ENCODE peak calls at places on chromosomes 11 and 22, in eight cellular contexts. One of them, this sample, is unnamed.

GRCh38 chr11:113147249-113147648 is 167.1 kb upstream of the TTC12 start:
- DNase-seq in esophagus muscularis mucosa: no peak
- DNase-seq in mammary epithelial cell: no peak
- DNase-seq in Caco-2: no peak
- DNase-seq in adrenal gland: no peak
- DNase-seq in colonic mucosa: no peak
- DNase-seq in HFF-Myc: no peak
- DNase-seq in mucosa of descending colon: no peak
- DNase-seq in this sample: no peak

GRCh38 chr22:23823331-23823791 is 15.4 kb downstream of the DERL3 start:
- DNase-seq in mucosa of descending colon: no peak
- DNase-seq in mammary epithelial cell: peak; percentile 48
- DNase-seq in Caco-2: no peak
- DNase-seq in esophagus muscularis mucosa: no peak
- DNase-seq in HFF-Myc: no peak
- DNase-seq in adrenal gland: peak; percentile 57
- DNase-seq in colonic mucosa: no peak
- DNase-seq in this sample: no peak

GRCh38 chr11:68962527-68963250 is 18.1 kb downstream of the MRGPRD start:
- DNase-seq in esophagus muscularis mucosa: no peak
- DNase-seq in colonic mucosa: no peak
- DNase-seq in adrenal gland: no peak
- DNase-seq in mucosa of descending colon: peak; percentile 16
- DNase-seq in mammary epithelial cell: no peak
- DNase-seq in Caco-2: peak; percentile 29
- DNase-seq in HFF-Myc: no peak
- DNase-seq in this sample: no peak

GRCh38 chr11:95944623-95945022 is 20.7 kb upstream of the MTMR2 start:
- DNase-seq in Caco-2: no peak
- DNase-seq in colonic mucosa: no peak
- DNase-seq in mucosa of descending colon: no peak
- DNase-seq in adrenal gland: no peak
- DNase-seq in esophagus muscularis mucosa: no peak
- DNase-seq in HFF-Myc: no peak
- DNase-seq in mammary epithelial cell: no peak
- DNase-seq in this sample: no peak

GRCh38 chr11:235180-235997 is 753 bp downstream of the SIRT3 start:
- DNase-seq in Caco-2: no peak
- DNase-seq in mucosa of descending colon: no peak
- DNase-seq in esophagus muscularis mucosa: no peak
- DNase-seq in adrenal gland: no peak
- DNase-seq in HFF-Myc: no peak
- DNase-seq in mammary epithelial cell: no peak
- DNase-seq in colonic mucosa: no peak
- DNase-seq in this sample: no peak

GRCh38 chr22:42074846-42075245 is 798 bp downstream of the PHETA2 start:
- DNase-seq in adrenal gland: no peak
- DNase-seq in mucosa of descending colon: no peak
- DNase-seq in esophagus muscularis mucosa: no peak
- DNase-seq in HFF-Myc: no peak
- DNase-seq in mammary epithelial cell: no peak
- DNase-seq in colonic mucosa: no peak
- DNase-seq in Caco-2: no peak
- DNase-seq in this sample: no peak

GRCh38 chr11:2473361-2474058 is 28.7 kb downstream of the KCNQ1 start:
- DNase-seq in mammary epithelial cell: no peak
- DNase-seq in HFF-Myc: no peak
- DNase-seq in Caco-2: peak; percentile 19
- DNase-seq in esophagus muscularis mucosa: peak; percentile 55
- DNase-seq in colonic mucosa: no peak
- DNase-seq in mucosa of descending colon: no peak
- DNase-seq in adrenal gland: peak; percentile 62
- DNase-seq in this sample: no peak

GRCh38 chr11:116614306-116615210 is 158.2 kb downstream of the BUD13 start:
- DNase-seq in mucosa of descending colon: no peak
- DNase-seq in esophagus muscularis mucosa: no peak
- DNase-seq in colonic mucosa: no peak
- DNase-seq in mammary epithelial cell: no peak
- DNase-seq in Caco-2: no peak
- DNase-seq in adrenal gland: no peak
- DNase-seq in HFF-Myc: no peak
- DNase-seq in this sample: no peak

GRCh38 chr22:39723899-39724351 is 153.4 kb downstream of the CACNA1I start:
- DNase-seq in mucosa of descending colon: no peak
- DNase-seq in colonic mucosa: no peak
- DNase-seq in HFF-Myc: no peak
- DNase-seq in mammary epithelial cell: peak; percentile 16
- DNase-seq in esophagus muscularis mucosa: no peak
- DNase-seq in adrenal gland: peak; percentile 78
- DNase-seq in Caco-2: peak; percentile 48
- DNase-seq in this sample: peak; percentile 53

GRCh38 chr11:93895106-93895862 is 44.9 kb upstream of the VSTM5 start:
- DNase-seq in HFF-Myc: peak; percentile 39
- DNase-seq in esophagus muscularis mucosa: no peak
- DNase-seq in Caco-2: no peak
- DNase-seq in mammary epithelial cell: peak; percentile 48
- DNase-seq in colonic mucosa: peak; percentile 21
- DNase-seq in mucosa of descending colon: no peak
- DNase-seq in adrenal gland: no peak
- DNase-seq in this sample: peak; percentile 73

GRCh38 chr11:86934933-86935579 is 20.1 kb downstream of the FZD4 start:
- DNase-seq in esophagus muscularis mucosa: no peak
- DNase-seq in colonic mucosa: no peak
- DNase-seq in adrenal gland: no peak
- DNase-seq in Caco-2: no peak
- DNase-seq in HFF-Myc: no peak
- DNase-seq in mucosa of descending colon: no peak
- DNase-seq in mammary epithelial cell: no peak
- DNase-seq in this sample: no peak

GRCh38 chr11:127890026-127890611 is 697.2 kb downstream of the ETS1 start:
- DNase-seq in mucosa of descending colon: no peak
- DNase-seq in Caco-2: no peak
- DNase-seq in colonic mucosa: no peak
- DNase-seq in mammary epithelial cell: peak; percentile 67
- DNase-seq in adrenal gland: no peak
- DNase-seq in esophagus muscularis mucosa: no peak
- DNase-seq in HFF-Myc: no peak
- DNase-seq in this sample: peak; percentile 61

GRCh38 chr11:16603890-16604783 is 134.3 kb upstream of the C11orf58 start:
- DNase-seq in mucosa of descending colon: peak; percentile 63
- DNase-seq in colonic mucosa: peak; percentile 27
- DNase-seq in esophagus muscularis mucosa: no peak
- DNase-seq in mammary epithelial cell: peak; percentile 23
- DNase-seq in Caco-2: peak; percentile 44
- DNase-seq in adrenal gland: peak; percentile 43
- DNase-seq in HFF-Myc: no peak
- DNase-seq in this sample: peak; percentile 35

GRCh38 chr11:86193297-86194095 is 51.1 kb upstream of the EED start:
- DNase-seq in adrenal gland: peak; percentile 83
- DNase-seq in mucosa of descending colon: peak; percentile 61
- DNase-seq in colonic mucosa: peak; percentile 82
- DNase-seq in mammary epithelial cell: peak; percentile 69
- DNase-seq in esophagus muscularis mucosa: no peak
- DNase-seq in HFF-Myc: peak; percentile 57
- DNase-seq in Caco-2: peak; percentile 86
- DNase-seq in this sample: peak; percentile 92

GRCh38 chr11:41414771-41415440 is 44.5 kb downstream of the LRRC4C start:
- DNase-seq in HFF-Myc: no peak
- DNase-seq in Caco-2: no peak
- DNase-seq in colonic mucosa: no peak
- DNase-seq in esophagus muscularis mucosa: no peak
- DNase-seq in mammary epithelial cell: no peak
- DNase-seq in adrenal gland: no peak
- DNase-seq in mucosa of descending colon: no peak
- DNase-seq in this sample: no peak

GRCh38 chr22:19182472-19183157 is 4.1 kb upstream of the SLC25A1 start:
- DNase-seq in mucosa of descending colon: no peak
- DNase-seq in adrenal gland: no peak
- DNase-seq in HFF-Myc: no peak
- DNase-seq in Caco-2: no peak
- DNase-seq in colonic mucosa: no peak
- DNase-seq in mammary epithelial cell: no peak
- DNase-seq in esophagus muscularis mucosa: no peak
- DNase-seq in this sample: no peak

GRCh38 chr22:42376721-42377177 is 55.5 kb downstream of the NFAM1 start:
- DNase-seq in mucosa of descending colon: peak; percentile 64
- DNase-seq in mammary epithelial cell: no peak
- DNase-seq in Caco-2: peak; percentile 53
- DNase-seq in colonic mucosa: peak; percentile 70
- DNase-seq in HFF-Myc: peak; percentile 96
- DNase-seq in adrenal gland: peak; percentile 71
- DNase-seq in esophagus muscularis mucosa: no peak
- DNase-seq in this sample: no peak

GRCh38 chr22:32206774-32207758 is 2.2 kb upstream of the RFPL2 start:
- DNase-seq in HFF-Myc: no peak
- DNase-seq in mucosa of descending colon: peak; percentile 62
- DNase-seq in Caco-2: no peak
- DNase-seq in adrenal gland: no peak
- DNase-seq in mammary epithelial cell: peak; percentile 42
- DNase-seq in colonic mucosa: peak; percentile 51
- DNase-seq in esophagus muscularis mucosa: peak; percentile 79
- DNase-seq in this sample: peak; percentile 62

GRCh38 chr11:118380571-118380970 is 20.8 kb upstream of the ATP5MG start:
- DNase-seq in HFF-Myc: no peak
- DNase-seq in colonic mucosa: no peak
- DNase-seq in mucosa of descending colon: no peak
- DNase-seq in esophagus muscularis mucosa: no peak
- DNase-seq in adrenal gland: no peak
- DNase-seq in mammary epithelial cell: peak; percentile 40
- DNase-seq in Caco-2: no peak
- DNase-seq in this sample: no peak

GRCh38 chr22:27810566-27810965 is 9.0 kb upstream of the MN1 start:
- DNase-seq in mammary epithelial cell: no peak
- DNase-seq in esophagus muscularis mucosa: no peak
- DNase-seq in Caco-2: no peak
- DNase-seq in mucosa of descending colon: peak; percentile 53
- DNase-seq in colonic mucosa: peak; percentile 38
- DNase-seq in adrenal gland: no peak
- DNase-seq in HFF-Myc: no peak
- DNase-seq in this sample: no peak

GRCh38 chr22:27808730-27809129 is 7.2 kb upstream of the MN1 start:
- DNase-seq in esophagus muscularis mucosa: no peak
- DNase-seq in adrenal gland: no peak
- DNase-seq in HFF-Myc: no peak
- DNase-seq in Caco-2: no peak
- DNase-seq in mammary epithelial cell: no peak
- DNase-seq in colonic mucosa: no peak
- DNase-seq in mucosa of descending colon: no peak
- DNase-seq in this sample: no peak

GRCh38 chr22:27809700-27810365 is 8.3 kb upstream of the MN1 start:
- DNase-seq in mucosa of descending colon: no peak
- DNase-seq in HFF-Myc: no peak
- DNase-seq in Caco-2: no peak
- DNase-seq in mammary epithelial cell: no peak
- DNase-seq in colonic mucosa: no peak
- DNase-seq in esophagus muscularis mucosa: no peak
- DNase-seq in adrenal gland: no peak
- DNase-seq in this sample: no peak

GRCh38 chr22:27811778-27812177 is 10.2 kb upstream of the MN1 start:
- DNase-seq in colonic mucosa: no peak
- DNase-seq in Caco-2: no peak
- DNase-seq in esophagus muscularis mucosa: no peak
- DNase-seq in HFF-Myc: no peak
- DNase-seq in mucosa of descending colon: no peak
- DNase-seq in mammary epithelial cell: no peak
- DNase-seq in adrenal gland: no peak
- DNase-seq in this sample: no peak

GRCh38 chr22:27809226-27809625 is 7.7 kb upstream of the MN1 start:
- DNase-seq in esophagus muscularis mucosa: no peak
- DNase-seq in mucosa of descending colon: no peak
- DNase-seq in adrenal gland: no peak
- DNase-seq in colonic mucosa: no peak
- DNase-seq in mammary epithelial cell: no peak
- DNase-seq in HFF-Myc: no peak
- DNase-seq in Caco-2: no peak
- DNase-seq in this sample: no peak
- TF ChIP-seq CTCF in esophagus muscularis mucosa: no peak
- TF ChIP-seq CTCF in mucosa of descending colon: no peak
- TF ChIP-seq CTCF in adrenal gland: no peak
- TF ChIP-seq CTCF in colonic mucosa: no peak
- TF ChIP-seq CTCF in mammary epithelial cell: no peak
- TF ChIP-seq CTCF in HFF-Myc: no peak
- TF ChIP-seq CTCF in Caco-2: peak; percentile 24
- TF ChIP-seq CTCF in this sample: no peak

GRCh38 chr11:67174311-67174710 is 55.2 kb downstream of the KDM2A start:
- DNase-seq in esophagus muscularis mucosa: no peak
- DNase-seq in mammary epithelial cell: no peak
- DNase-seq in adrenal gland: no peak
- DNase-seq in HFF-Myc: no peak
- DNase-seq in Caco-2: no peak
- DNase-seq in colonic mucosa: no peak
- DNase-seq in mucosa of descending colon: no peak
- DNase-seq in this sample: no peak
- TF ChIP-seq CTCF in esophagus muscularis mucosa: no peak
- TF ChIP-seq CTCF in mammary epithelial cell: no peak
- TF ChIP-seq CTCF in adrenal gland: no peak
- TF ChIP-seq CTCF in HFF-Myc: no peak
- TF ChIP-seq CTCF in Caco-2: no peak
- TF ChIP-seq CTCF in colonic mucosa: no peak
- TF ChIP-seq CTCF in mucosa of descending colon: no peak
- TF ChIP-seq CTCF in this sample: no peak

GRCh38 chr11:73528420-73528819 is 69.5 kb downstream of the FAM168A start:
- DNase-seq in colonic mucosa: no peak
- DNase-seq in HFF-Myc: no peak
- DNase-seq in mucosa of descending colon: no peak
- DNase-seq in esophagus muscularis mucosa: no peak
- DNase-seq in mammary epithelial cell: no peak
- DNase-seq in Caco-2: no peak
- DNase-seq in adrenal gland: no peak
- DNase-seq in this sample: no peak

GRCh38 chr11:73528013-73528412 is 69.9 kb downstream of the FAM168A start:
- DNase-seq in HFF-Myc: no peak
- DNase-seq in mucosa of descending colon: no peak
- DNase-seq in esophagus muscularis mucosa: no peak
- DNase-seq in mammary epithelial cell: no peak
- DNase-seq in colonic mucosa: no peak
- DNase-seq in adrenal gland: no peak
- DNase-seq in Caco-2: no peak
- DNase-seq in this sample: no peak

GRCh38 chr11:73531386-73531785 is 66.5 kb downstream of the FAM168A start:
- DNase-seq in colonic mucosa: no peak
- DNase-seq in mucosa of descending colon: no peak
- DNase-seq in HFF-Myc: no peak
- DNase-seq in mammary epithelial cell: no peak
- DNase-seq in Caco-2: no peak
- DNase-seq in adrenal gland: no peak
- DNase-seq in esophagus muscularis mucosa: no peak
- DNase-seq in this sample: no peak

GRCh38 chr11:73528877-73529530 is 68.9 kb downstream of the FAM168A start:
- DNase-seq in Caco-2: no peak
- DNase-seq in colonic mucosa: no peak
- DNase-seq in mucosa of descending colon: no peak
- DNase-seq in esophagus muscularis mucosa: no peak
- DNase-seq in mammary epithelial cell: no peak
- DNase-seq in adrenal gland: no peak
- DNase-seq in HFF-Myc: no peak
- DNase-seq in this sample: no peak

GRCh38 chr11:73530109-73530508 is 67.8 kb downstream of the FAM168A start:
- DNase-seq in adrenal gland: no peak
- DNase-seq in mucosa of descending colon: no peak
- DNase-seq in HFF-Myc: no peak
- DNase-seq in esophagus muscularis mucosa: no peak
- DNase-seq in colonic mucosa: peak; percentile 34
- DNase-seq in Caco-2: no peak
- DNase-seq in mammary epithelial cell: no peak
- DNase-seq in this sample: peak; percentile 12
- TF ChIP-seq CTCF in adrenal gland: no peak
- TF ChIP-seq CTCF in mucosa of descending colon: peak; percentile 12
- TF ChIP-seq CTCF in HFF-Myc: peak; percentile 40
- TF ChIP-seq CTCF in esophagus muscularis mucosa: peak; percentile 25
- TF ChIP-seq CTCF in colonic mucosa: peak; percentile 19
- TF ChIP-seq CTCF in Caco-2: peak; percentile 28
- TF ChIP-seq CTCF in mammary epithelial cell: peak; percentile 22
- TF ChIP-seq CTCF in this sample: peak; percentile 6

GRCh38 chr11:64918056-64918455 is 1.0 kb upstream of the ATG2A start:
- DNase-seq in HFF-Myc: peak; percentile 17
- DNase-seq in adrenal gland: no peak
- DNase-seq in mammary epithelial cell: no peak
- DNase-seq in mucosa of descending colon: no peak
- DNase-seq in esophagus muscularis mucosa: no peak
- DNase-seq in Caco-2: no peak
- DNase-seq in colonic mucosa: no peak
- DNase-seq in this sample: peak; percentile 34
- TF ChIP-seq CTCF in HFF-Myc: peak; percentile 20
- TF ChIP-seq CTCF in adrenal gland: no peak
- TF ChIP-seq CTCF in mammary epithelial cell: peak; percentile 8
- TF ChIP-seq CTCF in mucosa of descending colon: no peak
- TF ChIP-seq CTCF in esophagus muscularis mucosa: peak; percentile 11
- TF ChIP-seq CTCF in Caco-2: no peak
- TF ChIP-seq CTCF in colonic mucosa: no peak
- TF ChIP-seq CTCF in this sample: no peak